ENCODE peak calls at places on chromosomes 16 and 17, in seven cellular contexts. U is mucosa of descending colon; C is DMS153; L is germinal center; T is KBM-7; E is activated naive CD8-positive, alpha-beta T cell treated with anti-CD3 and anti-CD28 coated beads, Interleukin-2, amount 50 U/mL, for 24 hours; W is activated CD4-positive, alpha-beta T cell treated with anti-CD3 and anti-CD28 coated beads for 24 hours. Y is an unnamed sample.

GRCh38 chr16:14436410-14436955 is 193.6 kb downstream of the PARN start:
- DNase-seq in U (no peak), C (no peak), L (no peak), T (no peak), E (peak; percentile 23), W (no peak), Y (no peak)

GRCh38 chr16:4882633-4883285 is 35.5 kb downstream of the UBN1 start:
- DNase-seq in U (no peak), C (peak; percentile 71), L (no peak), T (no peak), E (no peak), W (no peak), Y (peak; percentile 48)

GRCh38 chr17:82603981-82604448 is 44.2 kb downstream of the WDR45B start:
- DNase-seq in U (peak; percentile 62), C (no peak), L (no peak), T (peak; percentile 95), E (no peak), W (no peak), Y (peak; percentile 60)

GRCh38 chr17:31495049-31495885 is 103.8 kb downstream of the RAB11FIP4 start:
- DNase-seq in U (peak; percentile 79), C (peak; percentile 31), L (no peak), T (no peak), E (no peak), W (no peak), Y (peak; percentile 60)

GRCh38 chr17:17180141-17180603 is 26.0 kb downstream of the PLD6 start:
- DNase-seq in U (no peak), C (no peak), L (no peak), T (no peak), E (no peak), W (no peak), Y (peak; percentile 60)

GRCh38 chr16:4713663-4714501 is 20.2 kb downstream of the ANKS3 start:
- DNase-seq in U (peak; percentile 37), C (no peak), L (no peak), T (no peak), E (no peak), W (no peak), Y (no peak)

GRCh38 chr16:72241930-72242329 is 70.0 kb upstream of the PMFBP1 start:
- DNase-seq in U (no peak), C (peak; percentile 44), L (no peak), T (peak; percentile 52), E (no peak), W (no peak), Y (no peak)

GRCh38 chr17:13755851-13756250 is 154.1 kb upstream of the HS3ST3A1 start:
- DNase-seq in U (no peak), C (no peak), L (no peak), T (no peak), E (no peak), W (no peak), Y (no peak)

GRCh38 chr16:27287887-27288286 is 19.3 kb upstream of the NSMCE1 start:
- DNase-seq in U (no peak), C (no peak), L (no peak), T (no peak), E (no peak), W (no peak), Y (no peak)

GRCh38 chr17:77927777-77928518 is 30.6 kb upstream of the TNRC6C start:
- DNase-seq in U (no peak), C (no peak), L (no peak), T (no peak), E (no peak), W (no peak), Y (no peak)

GRCh38 chr16:12793120-12793889 is 10.4 kb downstream of the CPPED1 start:
- DNase-seq in U (no peak), C (no peak), L (no peak), T (no peak), E (no peak), W (no peak), Y (no peak)

GRCh38 chr17:45386180-45386579 is 46.5 kb downstream of the ARHGAP27 start:
- DNase-seq in U (no peak), C (no peak), L (no peak), T (no peak), E (no peak), W (no peak), Y (no peak)

GRCh38 chr17:3710951-3711383 is 12.7 kb upstream of the HASPIN start:
- DNase-seq in U (no peak), C (no peak), L (peak; percentile 87), T (no peak), E (peak; percentile 70), W (peak; percentile 43), Y (no peak)

GRCh38 chr17:10843806-10844205 is 5.9 kb upstream of the PIRT start:
- DNase-seq in U (no peak), C (no peak), L (no peak), T (no peak), E (peak; percentile 5), W (no peak), Y (no peak)

GRCh38 chr16:88613911-88614817 is 24.2 kb upstream of the IL17C start:
- DNase-seq in U (no peak), C (no peak), L (no peak), T (no peak), E (no peak), W (no peak), Y (no peak)

GRCh38 chr17:15909481-15909991 is 35.4 kb upstream of the ADORA2B start:
- DNase-seq in U (no peak), C (no peak), L (no peak), T (no peak), E (no peak), W (no peak), Y (peak; percentile 50)

GRCh38 chr16:51524070-51524469 is 373.0 kb upstream of the SALL1 start:
- DNase-seq in U (no peak), C (no peak), L (no peak), T (no peak), E (no peak), W (no peak), Y (no peak)

GRCh38 chr16:69812213-69813014 is 50.3 kb downstream of the WWP2 start:
- DNase-seq in U (no peak), C (no peak), L (no peak), T (no peak), E (no peak), W (no peak), Y (no peak)

GRCh38 chr17:42849451-42850157 is 1.4 kb upstream of the AOC3 start:
- DNase-seq in U (no peak), C (no peak), L (no peak), T (no peak), E (no peak), W (no peak), Y (no peak)

GRCh38 chr16:27353853-27354252 is 40.1 kb downstream of the IL4R start:
- DNase-seq in U (no peak), C (no peak), L (no peak), T (no peak), E (no peak), W (no peak), Y (no peak)

GRCh38 chr17:50518265-50519023 is 10.2 kb downstream of the MYCBPAP start:
- DNase-seq in U (no peak), C (no peak), L (no peak), T (no peak), E (no peak), W (no peak), Y (no peak)

GRCh38 chr17:59763861-59764260 is 56.4 kb downstream of the VMP1 start:
- DNase-seq in U (no peak), C (no peak), L (no peak), T (no peak), E (no peak), W (no peak), Y (no peak)

GRCh38 chr17:48484850-48485249 is 46.0 kb downstream of the HOXB1 start:
- DNase-seq in U (no peak), C (no peak), L (no peak), T (peak; percentile 85), E (no peak), W (no peak), Y (no peak)

GRCh38 chr16:56997264-56997663 is 7.9 kb downstream of the NLRC5 start:
- DNase-seq in U (no peak), C (no peak), L (no peak), T (no peak), E (no peak), W (no peak), Y (peak; percentile 4)